ENCODE peak calls at places on chromosome 16, in seven cellular contexts. W, A, D, R, X, S and F are unnamed samples.

GRCh38 chr16:67930678-67931211 is 917 bp downstream of the CTRL start:
- DNase-seq in X (no peak), A (no peak), S (no peak), W (no peak), D (no peak), R (no peak), F (no peak)

GRCh38 chr16:71956500-71956899 is 43.7 kb downstream of the PKD1L3 start:
- DNase-seq in R (no peak), S (no peak), X (no peak), W (no peak), D (no peak), A (no peak), F (no peak)

GRCh38 chr16:53991181-53992056 is 287.5 kb downstream of the FTO start:
- DNase-seq in X (no peak), A (no peak), D (no peak), R (no peak), S (no peak), W (no peak), F (no peak)

GRCh38 chr16:12143776-12144175 is 167.2 kb downstream of the SNX29 start:
- DNase-seq in A (no peak), X (no peak), S (no peak), D (no peak), R (no peak), W (no peak), F (no peak)

GRCh38 chr16:54176376-54176901 is 110.1 kb downstream of the IRX3 start:
- DNase-seq in D (no peak), X (no peak), A (no peak), W (peak; percentile 26), S (no peak), R (no peak), F (no peak)

GRCh38 chr16:85554791-85555548 is 58.2 kb upstream of the GSE1 start:
- DNase-seq in X (no peak), W (peak; percentile 76), R (peak; percentile 66), S (peak; percentile 64), A (peak; percentile 36), D (peak; percentile 44), F (peak; percentile 72)

GRCh38 chr16:76518791-76519190 is 241.6 kb downstream of the CNTNAP4 start:
- DNase-seq in A (no peak), W (no peak), S (no peak), X (no peak), R (no peak), D (no peak), F (no peak)

GRCh38 chr16:11632455-11632921 is 35.8 kb upstream of the SNN start:
- DNase-seq in X (no peak), A (no peak), R (no peak), W (peak; percentile 75), D (no peak), S (peak; percentile 70), F (no peak)

GRCh38 chr16:55912022-55912421 is 36.8 kb upstream of the CES5A start:
- DNase-seq in R (no peak), X (no peak), S (no peak), W (no peak), D (no peak), A (no peak), F (no peak)

GRCh38 chr16:30183961-30184429 is 593 bp downstream of the CORO1A start:
- DNase-seq in A (peak; percentile 53), S (no peak), W (no peak), D (peak; percentile 83), R (no peak), X (peak; percentile 77), F (peak; percentile 87)

GRCh38 chr16:70778901-70779309 is 22.1 kb downstream of the VAC14 start:
- DNase-seq in S (peak; percentile 10), D (no peak), A (no peak), X (no peak), R (peak; percentile 39), W (peak; percentile 93), F (no peak)

GRCh38 chr16:69829338-69829737 is 67.2 kb downstream of the WWP2 start:
- DNase-seq in W (no peak), D (no peak), S (no peak), R (no peak), A (no peak), X (no peak), F (no peak)

GRCh38 chr16:50721549-50722409 is 20.1 kb upstream of the CYLD start:
- DNase-seq in D (no peak), R (no peak), S (no peak), A (no peak), X (peak; percentile 16), W (no peak), F (no peak)

GRCh38 chr16:71917900-71918299 is 22.6 kb downstream of the IST1 start:
- DNase-seq in A (no peak), S (no peak), X (no peak), R (no peak), W (peak; percentile 73), D (no peak), F (no peak)

GRCh38 chr16:5108505-5109158 is 11.0 kb upstream of the EEF2KMT start:
- DNase-seq in R (no peak), A (no peak), W (no peak), X (no peak), S (no peak), D (no peak), F (no peak)

GRCh38 chr16:84048306-84048705 is 5.7 kb upstream of the SLC38A8 start:
- DNase-seq in X (no peak), W (no peak), D (no peak), S (no peak), R (no peak), A (no peak), F (no peak)

GRCh38 chr16:88052661-88053060 is 101.4 kb downstream of the BANP start:
- DNase-seq in X (no peak), W (no peak), A (no peak), D (no peak), R (no peak), S (no peak), F (no peak)

GRCh38 chr16:1527836-1528811 is 5.3 kb upstream of the TMEM204 start:
- DNase-seq in A (no peak), W (no peak), X (no peak), S (peak; percentile 67), R (no peak), D (no peak), F (no peak)

GRCh38 chr16:54519161-54519685 is 232.6 kb upstream of the IRX3 start:
- DNase-seq in X (no peak), A (no peak), W (peak; percentile 7), R (no peak), D (no peak), S (no peak), F (no peak)

GRCh38 chr16:54277845-54278703 is 8.5 kb downstream of the IRX3 start:
- DNase-seq in R (no peak), S (no peak), A (no peak), X (no peak), D (no peak), W (no peak), F (no peak)

GRCh38 chr16:85462405-85463227 is 150.5 kb upstream of the GSE1 start:
- DNase-seq in A (no peak), X (no peak), W (peak; percentile 47), D (no peak), S (no peak), R (peak; percentile 65), F (no peak)

GRCh38 chr16:10979717-10980601 is 35.6 kb downstream of the CLEC16A start:
- DNase-seq in A (no peak), W (peak; percentile 43), D (no peak), R (no peak), X (peak; percentile 10), S (no peak), F (no peak)

GRCh38 chr16:85528528-85529387 is 84.4 kb upstream of the GSE1 start:
- DNase-seq in A (no peak), X (no peak), S (peak; percentile 24), D (no peak), R (peak; percentile 72), W (no peak), F (peak; percentile 54)